ENCODE peak calls at places on chromosomes 16 and 17, in ten cellular contexts. Q is mesendoderm; E is H9; M is suprapubic skin; O is heart right ventricle; H is left lung; K is fibroblast of lung; C is naive thymus-derived CD4-positive, alpha-beta T cell; V is heart left ventricle; B is stomach. J is an unnamed sample.

GRCh38 chr17:20089795-20090547 is 80.8 kb downstream of the SPECC1 start:
- DNase-seq in B (no peak), Q (no peak), O (no peak), C (no peak), K (no peak), E (no peak), H (no peak), M (no peak), V (no peak), J (no peak)

GRCh38 chr17:78680436-78680835 is 101.6 kb downstream of the CYTH1 start:
- DNase-seq in E (no peak), Q (peak; percentile 57), M (no peak), K (peak; percentile 29), V (no peak), C (no peak), H (no peak), B (no peak), O (no peak), J (no peak)

GRCh38 chr17:74566132-74566753 is 1.1 kb downstream of the CD300H start:
- DNase-seq in E (peak; percentile 88), O (no peak), Q (peak; percentile 70), M (no peak), V (no peak), H (no peak), K (peak; percentile 34), B (peak; percentile 28), C (peak; percentile 19), J (peak; percentile 18)

GRCh38 chr16:84357191-84357651 is 11.1 kb upstream of the ATP2C2 start:
- DNase-seq in C (no peak), B (no peak), E (no peak), V (no peak), K (peak; percentile 73), O (no peak), Q (no peak), M (no peak), H (no peak), J (peak; percentile 26)

GRCh38 chr16:14070877-14071575 is at the start of gene MRTFB:
- DNase-seq in V (peak; percentile 83), O (peak; percentile 77), E (peak; percentile 90), M (peak; percentile 81), K (peak; percentile 41), C (peak; percentile 81), H (peak; percentile 74), B (peak; percentile 88), Q (peak; percentile 92), J (no peak)

GRCh38 chr17:45149669-45150603 is 1.7 kb downstream of the HEXIM1 start:
- DNase-seq in V (peak; percentile 75), B (peak; percentile 65), H (peak; percentile 80), Q (peak; percentile 66), M (peak; percentile 90), K (peak; percentile 62), O (peak; percentile 74), E (peak; percentile 55), C (peak; percentile 34), J (peak; percentile 33)

GRCh38 chr16:85626191-85626951 is 13.2 kb downstream of the GSE1 start:
- DNase-seq in V (peak; percentile 50), M (no peak), B (peak; percentile 47), H (no peak), O (no peak), E (peak; percentile 62), Q (peak; percentile 91), K (no peak), C (no peak), J (peak; percentile 43)

GRCh38 chr17:32646941-32647340 is 160.1 kb downstream of the CDK5R1 start:
- DNase-seq in H (no peak), B (no peak), M (no peak), Q (peak; percentile 91), C (no peak), E (no peak), V (no peak), K (no peak), O (no peak), J (no peak)

GRCh38 chr16:15482748-15483118 is 48.3 kb downstream of the BMERB1 start:
- DNase-seq in K (no peak), O (no peak), H (no peak), Q (no peak), B (no peak), C (no peak), M (no peak), E (no peak), V (no peak), J (no peak)

GRCh38 chr16:15485175-15485574 is 50.8 kb downstream of the BMERB1 start:
- DNase-seq in O (no peak), E (no peak), B (no peak), M (no peak), Q (no peak), C (no peak), H (no peak), K (no peak), V (no peak), J (no peak)

GRCh38 chr16:15483857-15484256 is 49.5 kb downstream of the BMERB1 start:
- DNase-seq in O (no peak), V (no peak), K (no peak), C (no peak), E (no peak), H (no peak), B (no peak), Q (no peak), M (no peak), J (no peak)

GRCh38 chr16:15486661-15487060 is 52.3 kb downstream of the BMERB1 start:
- DNase-seq in B (no peak), O (no peak), H (no peak), C (no peak), Q (no peak), M (no peak), E (no peak), V (no peak), K (no peak), J (no peak)

DNA sequence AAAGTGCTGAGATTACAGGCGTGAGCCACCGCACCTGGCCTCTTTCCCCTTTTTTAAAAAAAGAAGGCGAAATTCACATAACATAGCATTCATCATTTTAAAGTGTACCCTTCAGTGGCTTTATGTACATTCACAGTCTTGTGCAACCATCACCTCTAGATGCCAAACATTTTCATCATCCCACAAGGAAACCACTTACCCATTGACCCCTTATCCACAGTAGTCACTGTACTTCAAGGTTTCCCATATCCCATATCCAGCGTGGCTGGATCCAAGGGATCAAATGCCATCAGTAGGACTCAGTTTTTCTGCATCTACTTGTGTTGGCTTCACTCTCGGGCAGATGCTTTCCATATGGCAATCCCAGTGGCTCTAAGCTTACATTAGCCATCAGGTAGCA is 50.3 kb downstream of the BMERB1 start:
- DNase-seq in V (no peak), O (no peak), K (peak; percentile 69), Q (no peak), E (no peak), C (no peak), B (no peak), M (no peak), H (no peak), J (no peak)
- H3K27ac ChIP-seq in V (no peak overlapping the region), O (no peak overlapping the region), K (no peak overlapping the region), Q (no peak overlapping the region), E (no peak overlapping the region), C (no peak overlapping the region), B (no peak overlapping the region), M (no peak overlapping the region), H (no peak overlapping the region), J (no peak overlapping the region)

GRCh38 chr17:43560461-43561427 is 14.6 kb upstream of the ETV4 start:
- DNase-seq in E (no peak), B (no peak), Q (no peak), M (no peak), V (no peak), K (no peak), C (no peak), H (no peak), O (no peak), J (no peak)

GRCh38 chr17:43563262-43564079 is 17.3 kb upstream of the ETV4 start:
- DNase-seq in K (no peak), M (no peak), O (no peak), C (no peak), Q (no peak), E (no peak), B (no peak), V (no peak), H (no peak), J (no peak)

GRCh38 chr17:43564080-43564594 is 18.0 kb upstream of the ETV4 start:
- DNase-seq in K (no peak), E (no peak), H (no peak), B (no peak), O (no peak), M (no peak), Q (no peak), C (no peak), V (no peak), J (no peak)

GRCh38 chr17:43559161-43559816 is 13.1 kb upstream of the ETV4 start:
- DNase-seq in Q (no peak), O (no peak), H (no peak), M (no peak), E (no peak), B (no peak), C (no peak), K (no peak), V (no peak), J (no peak)

DNA sequence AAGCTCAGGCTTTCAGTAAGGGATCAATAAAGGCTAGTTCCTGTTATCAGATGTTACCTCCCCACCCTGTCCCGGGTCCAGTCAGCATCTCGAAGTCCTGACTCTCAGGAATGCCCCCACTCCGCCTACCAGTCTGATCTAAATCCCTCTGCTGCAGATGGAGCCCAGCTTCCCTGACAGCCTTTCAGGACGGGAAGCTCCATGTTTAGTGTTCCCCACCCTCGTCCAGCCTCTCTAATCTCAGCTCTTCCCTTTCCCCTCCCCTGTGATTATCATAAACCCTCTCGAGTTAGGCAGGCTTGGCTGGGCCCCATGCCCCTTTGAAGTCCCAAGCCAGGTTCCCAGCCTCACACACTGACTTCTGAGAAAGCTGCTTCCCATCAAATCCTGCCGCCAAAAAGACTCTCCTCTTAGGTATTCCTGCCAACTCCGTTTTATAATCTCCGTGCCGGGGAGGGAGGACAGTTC is 16.6 kb upstream of the ETV4 start:
- DNase-seq in Q (peak; percentile 83), O (no peak), E (no peak), B (no peak), C (no peak), H (no peak), M (no peak), K (no peak), V (no peak), J (no peak)
- H3K27ac ChIP-seq in Q (no peak overlapping the region), O (no peak overlapping the region), E (no peak overlapping the region), B (no peak overlapping the region), C (no peak overlapping the region), H (no peak overlapping the region), M (no peak overlapping the region), K (no peak overlapping the region), V (no peak overlapping the region), J (no peak overlapping the region)

GRCh38 chr17:82022981-82023446 is at the start of gene LRRC45:
- DNase-seq in M (peak; percentile 100), K (peak; percentile 100), Q (peak; percentile 100), B (peak; percentile 100), E (peak; percentile 100), O (peak; percentile 100), C (peak; percentile 100), V (peak; percentile 100), H (peak; percentile 100), J (peak; percentile 97)

GRCh38 chr17:82020874-82021727 is 1.6 kb downstream of the CENPX start:
- DNase-seq in E (peak; percentile 74), O (peak; percentile 62), B (peak; percentile 81), Q (peak; percentile 64), K (peak; percentile 63), C (peak; percentile 57), H (peak; percentile 77), V (peak; percentile 73), M (no peak), J (peak; percentile 71)

GRCh38 chr17:82019905-82020873 is 2.5 kb downstream of the CENPX start:
- DNase-seq in O (no peak), M (no peak), B (peak; percentile 63), E (peak; percentile 92), H (no peak), K (peak; percentile 15), C (peak; percentile 48), V (peak; percentile 53), Q (peak; percentile 75), J (no peak)

GRCh38 chr17:82022310-82022980 is at the start of gene CENPX:
- DNase-seq in H (no peak), B (no peak), V (no peak), Q (no peak), E (no peak), K (no peak), M (no peak), C (no peak), O (no peak), J (no peak)

GRCh38 chr17:82021728-82022309 is 859 bp downstream of the CENPX start:
- DNase-seq in B (no peak), E (no peak), K (no peak), O (no peak), M (no peak), H (no peak), C (no peak), Q (no peak), V (no peak), J (no peak)
- H3K27ac ChIP-seq in B (peak overlapping the region; percentile 88), E (no peak overlapping the region), K (peak overlapping the region; percentile 68), O (no peak overlapping the region), M (no peak overlapping the region), H (no peak overlapping the region), C (peak overlapping the region; percentile 65), Q (no peak overlapping the region), V (no peak overlapping the region), J (peak overlapping the region; percentile 53)

GRCh38 chr17:49741692-49742076 is 22.2 kb downstream of the FAM117A start:
- DNase-seq in K (no peak), H (no peak), C (no peak), B (no peak), O (no peak), M (no peak), Q (no peak), E (no peak), V (no peak), J (no peak)

GRCh38 chr17:49741009-49741691 is 22.8 kb downstream of the FAM117A start:
- DNase-seq in H (no peak), O (no peak), K (peak; percentile 33), Q (no peak), E (no peak), V (no peak), B (no peak), M (no peak), C (no peak), J (no peak)

GRCh38 chr17:49742256-49742655 is 21.7 kb downstream of the FAM117A start:
- DNase-seq in V (no peak), H (no peak), E (no peak), O (no peak), K (peak; percentile 21), Q (no peak), M (no peak), B (no peak), C (peak; percentile 52), J (no peak)

GRCh38 chr17:49739662-49740271 is 24.2 kb downstream of the FAM117A start:
- DNase-seq in K (no peak), E (no peak), H (peak; percentile 81), C (peak; percentile 98), O (peak; percentile 78), B (peak; percentile 84), Q (peak; percentile 62), V (peak; percentile 73), M (peak; percentile 91), J (no peak)

DNA sequence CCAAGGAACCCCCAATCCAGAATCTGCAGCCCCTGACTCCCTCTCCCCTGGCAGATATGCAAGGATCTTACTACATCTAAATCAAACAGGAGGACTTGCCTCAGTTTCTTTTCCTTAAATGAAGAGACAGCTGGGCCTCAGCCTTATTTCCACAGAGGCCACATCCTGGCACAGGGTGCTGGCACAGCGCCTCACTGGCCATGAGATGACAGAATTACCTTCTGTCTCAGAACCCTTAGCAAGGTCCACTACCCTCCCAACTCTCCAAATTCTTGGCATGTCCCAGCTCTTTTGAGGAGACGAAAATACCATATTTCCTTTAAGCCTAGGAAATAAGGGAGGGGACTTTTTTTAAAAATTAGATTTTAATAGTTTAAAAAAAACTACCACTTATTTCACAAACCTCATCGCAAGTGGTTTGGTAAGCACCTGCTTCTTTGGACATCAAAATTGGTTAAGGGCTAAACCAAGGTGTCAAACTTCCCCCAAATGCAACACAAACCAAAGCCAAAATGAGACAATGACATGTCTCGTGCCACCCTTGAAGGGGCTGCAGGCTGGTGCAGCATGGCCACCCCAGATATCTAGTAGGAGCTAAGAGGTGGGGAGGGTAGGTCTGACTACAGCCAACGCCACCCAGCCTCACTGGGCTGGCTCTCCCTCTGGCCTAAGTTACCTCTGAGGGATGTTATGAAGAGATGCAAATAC is 25.3 kb downstream of the FAM117A start:
- DNase-seq in M (no peak), Q (no peak), V (no peak), H (no peak), E (no peak), O (no peak), K (no peak), C (no peak), B (no peak), J (no peak)
- H3K27ac ChIP-seq in M (no peak overlapping the region), Q (no peak overlapping the region), V (peak overlapping the region; percentile 57), H (no peak overlapping the region), E (no peak overlapping the region), O (no peak overlapping the region), K (no peak overlapping the region), C (peak overlapping the region; percentile 96), B (peak overlapping the region; percentile 87), J (no peak overlapping the region)

J was measured in substantia nigra.